ENCODE peak calls at places on chromosomes 16 and 17, in six cellular contexts. U, O, K, F, H and J are unnamed samples.

GRCh38 chr17:74804683-74805082 is 28.5 kb upstream of the NAT9 start:
- DNase-seq in U (no peak), O (no peak), K (no peak), F (no peak), H (no peak), J (no peak)

GRCh38 chr17:48624544-48625501 is 1.3 kb downstream of the HOXB9 start:
- DNase-seq in U (no peak), O (no peak), K (no peak), F (no peak), H (no peak), J (peak; percentile 64)

GRCh38 chr16:52861614-52862022 is 191.1 kb downstream of the CHD9NB start:
- DNase-seq in U (no peak), O (peak; percentile 73), K (peak; percentile 24), F (no peak), H (peak; percentile 43), J (peak; percentile 42)

GRCh38 chr17:49977463-49978389 is 8.7 kb downstream of the DLX4 start:
- DNase-seq in U (no peak), O (no peak), K (no peak), F (no peak), H (no peak), J (no peak)

GRCh38 chr16:63361032-63361624 is 1324.9 kb upstream of the CDH8 start:
- DNase-seq in U (peak; percentile 23), O (peak; percentile 55), K (peak; percentile 54), F (no peak), H (peak; percentile 17), J (peak; percentile 27)

GRCh38 chr17:82839617-82840292 is at the start of gene ZNF750:
- DNase-seq in U (no peak), O (no peak), K (no peak), F (no peak), H (no peak), J (peak; percentile 83)

GRCh38 chr16:30375830-30376229 is 1.2 kb downstream of the MYL11 start:
- DNase-seq in U (no peak), O (no peak), K (no peak), F (no peak), H (no peak), J (peak; percentile 52)

GRCh38 chr16:23025692-23026305 is 123.5 kb downstream of the USP31 start:
- DNase-seq in U (no peak), O (no peak), K (no peak), F (no peak), H (no peak), J (no peak)

GRCh38 chr17:46896991-46897390 is 26.0 kb upstream of the GOSR2 start:
- DNase-seq in U (no peak), O (no peak), K (no peak), F (no peak), H (no peak), J (no peak)

GRCh38 chr16:12573730-12574383 is 229.8 kb downstream of the CPPED1 start:
- DNase-seq in U (no peak), O (peak; percentile 17), K (peak; percentile 71), F (peak; percentile 24), H (peak; percentile 77), J (peak; percentile 81)

GRCh38 chr16:53022374-53022773 is 30.3 kb downstream of the CHD9NB start:
- DNase-seq in U (peak; percentile 33), O (peak; percentile 40), K (peak; percentile 46), F (peak; percentile 40), H (peak; percentile 62), J (peak; percentile 49)

GRCh38 chr16:57284206-57284951 is at the start of gene PLLP:
- DNase-seq in U (no peak), O (no peak), K (peak; percentile 77), F (no peak), H (no peak), J (peak; percentile 73)

GRCh38 chr16:68503334-68503733 is 35.8 kb upstream of the ZFP90 start:
- DNase-seq in U (no peak), O (no peak), K (no peak), F (no peak), H (no peak), J (no peak)

GRCh38 chr17:60352071-60352470 is 39.9 kb downstream of the USP32 start:
- DNase-seq in U (no peak), O (no peak), K (no peak), F (no peak), H (no peak), J (no peak)

GRCh38 chr17:77319211-77320031 is 178.7 kb downstream of the SEC14L1 start:
- DNase-seq in U (peak; percentile 87), O (no peak), K (peak; percentile 96), F (peak; percentile 87), H (peak; percentile 75), J (peak; percentile 81)

GRCh38 chr17:28357901-28358197 is 522 bp upstream of the POLDIP2 start:
- DNase-seq in U (no peak), O (no peak), K (no peak), F (no peak), H (no peak), J (no peak)

GRCh38 chr17:73820686-73821448 is 176.6 kb upstream of the SDK2 start:
- DNase-seq in U (no peak), O (peak; percentile 2), K (peak; percentile 22), F (no peak), H (no peak), J (peak; percentile 77)

GRCh38 chr17:72060084-72060483 is 60.7 kb upstream of the SOX9 start:
- DNase-seq in U (no peak), O (no peak), K (no peak), F (no peak), H (no peak), J (no peak)

GRCh38 chr16:90031931-90032663 is 12.8 kb upstream of the DBNDD1 start:
- DNase-seq in U (no peak), O (no peak), K (no peak), F (no peak), H (no peak), J (no peak)

GRCh38 chr16:10922328-10923145 is 19.7 kb downstream of the DEXI start:
- DNase-seq in U (no peak), O (no peak), K (no peak), F (peak; percentile 69), H (peak; percentile 73), J (no peak)

GRCh38 chr17:3944485-3945388 is 19.5 kb downstream of the ATP2A3 start:
- DNase-seq in U (no peak), O (no peak), K (peak; percentile 52), F (no peak), H (peak; percentile 61), J (peak; percentile 74)

GRCh38 chr17:13740692-13741091 is 139.0 kb upstream of the HS3ST3A1 start:
- DNase-seq in U (no peak), O (no peak), K (no peak), F (no peak), H (no peak), J (no peak)

GRCh38 chr16:50035468-50035992 is 10.5 kb downstream of the CNEP1R1 start:
- DNase-seq in U (no peak), O (no peak), K (peak; percentile 70), F (no peak), H (no peak), J (no peak)

GRCh38 chr16:19186403-19186802 is 18.4 kb downstream of the SYT17 start:
- DNase-seq in U (no peak), O (no peak), K (no peak), F (no peak), H (no peak), J (no peak)

GRCh38 chr16:67884684-67885083 is at the start of gene NRN1L:
- DNase-seq in U (peak; percentile 49), O (peak; percentile 74), K (peak; percentile 31), F (peak; percentile 91), H (peak; percentile 93), J (peak; percentile 97)

GRCh38 chr16:87816507-87817100 is 50.8 kb upstream of the KLHDC4 start:
- DNase-seq in U (no peak), O (no peak), K (no peak), F (no peak), H (no peak), J (no peak)

GRCh38 chr16:56294599-56294998 is 103.3 kb downstream of the GNAO1 start:
- DNase-seq in U (no peak), O (no peak), K (no peak), F (no peak), H (no peak), J (no peak)

GRCh38 chr17:65022751-65023421 is 33.7 kb downstream of the GNA13 start:
- DNase-seq in U (no peak), O (no peak), K (no peak), F (no peak), H (no peak), J (no peak)

GRCh38 chr16:56774009-56774408 is 44.1 kb downstream of the NUP93 start:
- DNase-seq in U (no peak), O (no peak), K (no peak), F (no peak), H (no peak), J (no peak)

GRCh38 chr16:23974223-23974622 is 138.4 kb downstream of the PRKCB start:
- DNase-seq in U (no peak), O (no peak), K (no peak), F (no peak), H (no peak), J (peak; percentile 54)